ENCODE peak calls at places on chromosomes 13 and 19, in five cellular contexts. Z is fibroblast of pulmonary artery, D is AG04450, J is astrocyte of the spinal cord, R is HAP-1. W is an unnamed sample.

GRCh38 chr13:85412448-85412847 is 386.8 kb downstream of the SLITRK6 start:
- DNase-seq in Z (no peak), J (no peak), R (no peak), D (no peak), W (no peak)

GRCh38 chr19:9709305-9709704 is 34.4 kb upstream of the ZNF562 start:
- DNase-seq in Z (no peak), J (no peak), R (no peak), D (no peak), W (no peak)

GRCh38 chr13:103275079-103275478 is 208.9 kb upstream of the SLC10A2 start:
- DNase-seq in D (no peak), Z (no peak), R (no peak), J (no peak), W (no peak)

GRCh38 chr13:24984134-24984533 is 111.8 kb upstream of the PABPC3 start:
- DNase-seq in J (no peak), R (no peak), Z (no peak), D (no peak), W (no peak)

GRCh38 chr13:47112900-47113299 is 216.0 kb upstream of the HTR2A start:
- DNase-seq in Z (no peak), J (no peak), R (no peak), D (no peak), W (no peak)

GRCh38 chr13:33610471-33611015 is 207.4 kb upstream of the RFC3 start:
- DNase-seq in Z (peak), J (peak), R (peak), D (no peak), W (no peak)

GRCh38 chr19:2523630-2524311 is 47.8 kb downstream of the GADD45B start:
- DNase-seq in D (no peak), Z (peak), J (peak), R (peak), W (no peak)

GRCh38 chr19:22532388-22533310 is 101.5 kb upstream of the ZNF492 start:
- DNase-seq in D (no peak), J (no peak), Z (no peak), R (no peak), W (no peak)

GRCh38 chr13:113821847-113822246 is 42.0 kb downstream of the GAS6 start:
- DNase-seq in R (no peak), D (no peak), J (no peak), Z (no peak), W (no peak)

GRCh38 chr19:4597975-4598671 is 38.6 kb upstream of the SEMA6B start:
- DNase-seq in Z (no peak), D (no peak), R (peak), J (no peak), W (no peak)

GRCh38 chr13:104006625-104007061 is 940.4 kb upstream of the SLC10A2 start:
- DNase-seq in R (no peak), Z (peak), J (peak), D (no peak), W (no peak)

GRCh38 chr19:5785423-5785822 is 877 bp upstream of the PRR22 start:
- DNase-seq in J (no peak), R (no peak), Z (no peak), D (no peak), W (no peak)

GRCh38 chr13:44448875-44449274 is 75.3 kb downstream of the SERP2 start:
- DNase-seq in D (no peak), J (no peak), Z (no peak), R (no peak), W (no peak)

GRCh38 chr13:35720690-35721554 is 244.4 kb upstream of the MAB21L1 start:
- DNase-seq in J (peak), Z (peak), R (peak), D (no peak), W (no peak)

GRCh38 chr19:42197375-42197817 is 20.1 kb downstream of the DEDD2 start:
- DNase-seq in D (no peak), R (no peak), Z (no peak), J (no peak), W (no peak)

GRCh38 chr13:111312944-111313590 is 7.4 kb upstream of the TEX29 start:
- DNase-seq in Z (no peak), J (no peak), D (no peak), R (no peak), W (no peak)

GRCh38 chr19:53463263-53463662 is 4.3 kb upstream of the ZNF813 start:
- DNase-seq in Z (no peak), J (peak), D (no peak), R (no peak), W (peak)

GRCh38 chr19:14440049-14440448 is 6.9 kb downstream of the PKN1 start:
- DNase-seq in J (no peak), Z (no peak), R (no peak), D (no peak), W (no peak)

GRCh38 chr13:32016119-32016518 is 15.5 kb upstream of the FRY start:
- DNase-seq in R (no peak), D (no peak), Z (no peak), J (no peak), W (no peak)

GRCh38 chr19:34974631-34975030 is 10.6 kb upstream of the ZNF792 start:
- DNase-seq in J (no peak), Z (peak), D (no peak), R (no peak), W (no peak)

GRCh38 chr19:31284621-31285020 is 64.6 kb downstream of the TSHZ3 start:
- DNase-seq in Z (no peak), J (no peak), D (no peak), R (no peak), W (no peak)

GRCh38 chr13:71874490-71874889 is 7.5 kb upstream of the DACH1 start:
- DNase-seq in J (no peak), R (no peak), Z (no peak), D (no peak), W (no peak)

GRCh38 chr19:35327642-35328041 is 1.3 kb upstream of the CD22 start:
- DNase-seq in D (no peak), R (no peak), J (no peak), Z (no peak), W (no peak)

GRCh38 chr13:50636007-50636704 is 207.3 kb downstream of the DLEU7 start:
- DNase-seq in D (no peak), J (no peak), R (no peak), Z (peak), W (no peak)

GRCh38 chr13:26713341-26713740 is 47.2 kb downstream of the GPR12 start:
- DNase-seq in R (no peak), Z (no peak), D (no peak), J (no peak), W (no peak)

GRCh38 chr13:91719033-91719432 is 320.6 kb downstream of the GPC5 start:
- DNase-seq in R (no peak), D (no peak), Z (peak), J (peak), W (peak)

GRCh38 chr19:3573858-3574637 is 1.3 kb downstream of the HMG20B start:
- DNase-seq in Z (peak), J (peak), D (peak), R (peak), W (peak)

GRCh38 chr13:94858856-94859811 is 146.8 kb upstream of the SOX21 start:
- DNase-seq in D (no peak), Z (peak), R (no peak), J (peak), W (no peak)

GRCh38 chr13:111897178-111897845 is 169.6 kb upstream of the SOX1 start:
- DNase-seq in R (no peak), D (no peak), Z (no peak), J (no peak), W (no peak)

GRCh38 chr13:107250626-107251025 is 682.7 kb upstream of the ARGLU1 start:
- DNase-seq in Z (peak), D (no peak), J (no peak), R (no peak), W (no peak)

GRCh38 chr19:40576181-40576584 is 490 bp upstream of the SHKBP1 start:
- DNase-seq in R (no peak), J (no peak), Z (no peak), D (no peak), W (no peak)

GRCh38 chr19:40580619-40581018 is 3.9 kb downstream of the SHKBP1 start:
- DNase-seq in Z (no peak), R (no peak), D (no peak), J (no peak), W (no peak)

GRCh38 chr19:40581531-40581930 is 4.9 kb downstream of the SHKBP1 start:
- DNase-seq in R (no peak), J (no peak), D (no peak), Z (no peak), W (no peak)

GRCh38 chr19:40576585-40577451 is at the start of gene SHKBP1:
- DNase-seq in J (peak), D (peak), R (peak), Z (peak), W (peak)

DNA sequence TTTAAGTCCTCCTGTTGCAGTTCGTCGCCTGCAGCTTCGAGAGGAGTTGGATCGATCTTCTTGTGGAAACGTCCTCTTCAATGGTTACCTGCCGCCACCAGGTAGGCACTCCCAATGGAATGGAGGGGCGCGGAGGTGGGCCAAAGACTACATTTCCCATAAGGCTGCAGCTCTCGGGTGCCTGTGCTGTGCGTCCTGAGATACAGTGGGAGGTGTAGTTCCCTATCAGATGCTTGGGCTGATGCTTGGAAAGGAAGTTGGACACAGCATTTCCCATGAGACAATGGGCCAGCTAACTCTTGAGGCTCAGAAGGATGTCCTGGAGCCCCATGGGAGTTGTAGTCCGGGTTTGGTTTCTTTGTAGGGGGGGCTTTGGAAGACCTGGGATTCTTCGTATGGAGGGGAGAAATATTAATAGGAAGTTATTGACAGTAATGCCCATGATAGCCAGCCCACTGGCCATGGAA is 1.8 kb downstream of the SHKBP1 start:
- DNase-seq in R (peak), Z (peak), J (peak), D (no peak), W (no peak)
- H3K4me3 ChIP-seq in R (no peak), Z (no peak), J (no peak), D (no peak), W (no peak)

GRCh38 chr19:55082023-55082851 is 6.6 kb downstream of the EPS8L1 start:
- DNase-seq in Z (peak), J (peak), R (peak), D (no peak), W (no peak)
- H3K4me3 ChIP-seq in Z (peak), J (no peak), R (peak), D (no peak), W (peak)

GRCh38 chr19:7349961-7350711 is 1.4 kb downstream of the ARHGEF18 start:
- DNase-seq in D (no peak), J (no peak), R (no peak), Z (no peak), W (no peak)

GRCh38 chr19:7346488-7346971 is 2.2 kb upstream of the ARHGEF18 start:
- DNase-seq in D (no peak), J (no peak), R (no peak), Z (no peak), W (no peak)

GRCh38 chr19:7351861-7352260 is 3.1 kb downstream of the ARHGEF18 start:
- DNase-seq in D (no peak), R (no peak), Z (no peak), J (no peak), W (no peak)

GRCh38 chr19:7349231-7349591 is 474 bp downstream of the ARHGEF18 start:
- DNase-seq in Z (no peak), J (no peak), D (no peak), R (no peak), W (no peak)

GRCh38 chr19:7348587-7349230 is at the start of gene ARHGEF18:
- DNase-seq in J (no peak), D (no peak), Z (no peak), R (no peak), W (no peak)
- H3K4me3 ChIP-seq in J (no peak), D (no peak), Z (no peak), R (no peak), W (no peak)

DNA sequence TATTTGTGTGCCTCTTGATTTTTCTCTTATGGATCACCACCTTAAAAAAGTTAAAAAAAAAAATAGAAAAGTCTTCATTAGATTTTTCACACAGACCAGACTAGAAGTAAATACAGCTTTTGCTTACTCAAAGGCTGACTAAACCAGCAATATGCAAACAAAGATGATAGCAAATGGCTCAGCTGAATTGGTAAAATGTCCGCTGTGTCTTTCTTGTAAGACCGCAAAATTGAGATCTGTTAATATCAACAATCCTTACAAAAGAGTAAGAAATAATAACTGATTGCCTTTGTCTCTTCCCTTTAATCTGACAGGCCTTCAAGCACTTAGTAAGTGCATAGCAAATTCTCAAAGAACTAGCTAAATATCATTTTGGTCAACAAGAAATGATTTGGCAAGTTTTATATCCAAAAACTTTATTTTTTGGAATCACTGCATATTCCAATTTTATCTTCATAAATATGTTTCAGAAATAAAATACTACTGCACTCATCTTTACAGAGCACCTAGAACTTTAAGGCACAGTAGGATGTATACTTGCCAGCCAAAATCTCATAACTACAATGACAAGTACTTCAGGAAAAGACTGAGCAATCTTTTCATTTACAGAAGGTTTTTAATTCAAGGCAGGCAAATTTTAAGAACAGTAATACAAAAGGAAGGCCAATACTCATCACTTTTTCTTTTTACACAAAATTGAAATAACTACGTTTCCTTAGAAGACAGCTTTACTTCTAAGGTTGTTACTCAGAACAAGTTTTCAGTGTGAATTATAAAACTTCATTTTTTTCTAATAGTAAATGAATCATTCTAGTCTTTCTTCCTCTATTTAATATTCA is 1.2 kb downstream of the ELF1 start:
- DNase-seq in J (no peak), D (no peak), R (no peak), Z (no peak), W (no peak)
- H3K4me3 ChIP-seq in J (no peak), D (no peak), R (no peak), Z (no peak), W (no peak)

GRCh38 chr13:68467160-68467559 is 1237.0 kb upstream of the PCDH9 start:
- DNase-seq in Z (no peak), J (no peak), R (no peak), D (no peak), W (no peak)
- H3K4me3 ChIP-seq in Z (no peak), J (no peak), R (no peak), D (no peak), W (no peak)